ENCODE peak calls at places on chromosomes 2 and 18, in six cellular contexts. X is HTR-8/SVneo; U is hepatocyte; C is stimulated activated CD8-positive, alpha-beta memory T cell treated with anti-CD3 and anti-CD28 coated beads, Interleukin-15, amount 100 ng/mL, for 4 hours; D is AG08396; R is activated T-helper 1 cell treated with Interleukin-2 at 50 U/mL for 16 hours. H is an unnamed sample.

GRCh38 chr2:25851740-25852503 is 26.4 kb downstream of the ASXL2 start:
- DNase-seq in R (no peak), C (peak), X (peak), D (peak), U (peak), H (no peak)

GRCh38 chr2:178877874-178878273 is 70.7 kb upstream of the TTN start:
- DNase-seq in C (no peak), D (no peak), X (no peak), R (no peak), U (no peak), H (no peak)

GRCh38 chr2:157606534-157606933 is 22.1 kb downstream of the ACVR1C start:
- DNase-seq in C (no peak), R (no peak), D (no peak), U (no peak), X (no peak), H (no peak)

GRCh38 chr2:229974271-229974670 is 52.0 kb downstream of the FBXO36 start:
- DNase-seq in X (peak), D (peak), R (no peak), C (no peak), U (no peak), H (no peak)

GRCh38 chr18:23883277-23883790 is 131.2 kb upstream of the TTC39C start:
- DNase-seq in X (no peak), C (no peak), R (no peak), D (no peak), U (peak), H (no peak)

GRCh38 chr2:100427627-100428258 is 10.3 kb upstream of the CHST10 start:
- DNase-seq in X (no peak), U (peak), C (peak), R (peak), D (peak), H (peak)

GRCh38 chr2:237471457-237472186 is 15.4 kb upstream of the MLPH start:
- DNase-seq in U (peak), D (peak), R (no peak), C (no peak), X (peak), H (peak)

GRCh38 chr2:237139123-237139675 is 53.5 kb downstream of the COPS8 start:
- DNase-seq in C (no peak), U (no peak), X (no peak), D (no peak), R (no peak), H (no peak)

GRCh38 chr2:233131991-233132390 is 71.8 kb downstream of the INPP5D start:
- DNase-seq in U (no peak), R (no peak), X (no peak), C (no peak), D (no peak), H (no peak)

GRCh38 chr2:236988690-236989639 is 96.7 kb upstream of the COPS8 start:
- DNase-seq in R (no peak), X (no peak), C (no peak), U (peak), D (no peak), H (peak)

GRCh38 chr2:127401757-127402695 is 14.3 kb upstream of the MAP3K2 start:
- DNase-seq in X (no peak), D (no peak), U (no peak), C (no peak), R (no peak), H (no peak)

GRCh38 chr2:128644156-128644555 is 325.5 kb upstream of the HS6ST1 start:
- DNase-seq in X (no peak), D (no peak), U (no peak), C (no peak), R (no peak), H (peak)

GRCh38 chr18:23141022-23141999 is 6.0 kb downstream of the CABLES1 start:
- DNase-seq in R (no peak), X (no peak), D (no peak), C (no peak), U (peak), H (no peak)

GRCh38 chr2:31138037-31138962 is at the start of gene GALNT14:
- DNase-seq in C (no peak), D (peak), X (peak), R (no peak), U (peak), H (peak)

GRCh38 chr18:27040796-27041195 is 144.3 kb downstream of the CHST9 start:
- DNase-seq in D (no peak), U (no peak), X (no peak), R (no peak), C (no peak), H (no peak)

GRCh38 chr2:290090-290722 is 2.3 kb upstream of the ALKAL2 start:
- DNase-seq in X (peak), U (peak), D (peak), C (no peak), R (peak), H (peak)

GRCh38 chr18:32438173-32438572 is 32.5 kb downstream of the GAREM1 start:
- DNase-seq in C (no peak), X (no peak), R (no peak), D (no peak), U (no peak), H (no peak)

GRCh38 chr2:96536445-96537065 is at the start of gene ARID5A:
- DNase-seq in R (peak), X (peak), D (peak), C (peak), U (peak), H (peak)

GRCh38 chr2:232688201-232688600 is 8.9 kb upstream of the GIGYF2 start:
- DNase-seq in X (no peak), C (no peak), R (no peak), U (no peak), D (no peak), H (no peak)

GRCh38 chr2:1829831-1830230 is 85.5 kb upstream of the PXDN start:
- DNase-seq in U (no peak), D (no peak), X (no peak), R (no peak), C (no peak), H (no peak)

GRCh38 chr2:180647651-180648050 is 332.8 kb upstream of the UBE2E3 start:
- DNase-seq in X (no peak), C (no peak), R (no peak), U (no peak), D (no peak), H (no peak)

GRCh38 chr2:72913531-72914225 is 3.6 kb upstream of the EMX1 start:
- DNase-seq in U (no peak), X (no peak), C (no peak), D (no peak), R (no peak), H (no peak)

GRCh38 chr2:134118279-134119116 is 135.4 kb upstream of the MGAT5 start:
- DNase-seq in U (peak), D (peak), C (peak), R (peak), X (peak), H (peak)

GRCh38 chr2:240560084-240560479 is at the start of gene DUSP28:
- DNase-seq in X (peak), U (peak), C (peak), R (peak), D (peak), H (peak)

GRCh38 chr2:146927080-146927714 is 917.6 kb upstream of the ACVR2A start:
- DNase-seq in D (peak), U (peak), X (peak), R (no peak), C (no peak), H (peak)

GRCh38 chr2:88626171-88627054 is 851 bp downstream of the EIF2AK3 start:
- DNase-seq in X (peak), C (peak), D (peak), U (peak), R (peak), H (peak)

GRCh38 chr2:56204556-56204955 is 20.8 kb downstream of the CCDC85A start:
- DNase-seq in X (no peak), D (no peak), R (no peak), U (no peak), C (no peak), H (no peak)

GRCh38 chr2:7392076-7392787 is 475.0 kb downstream of the RNF144A start:
- DNase-seq in C (no peak), X (no peak), R (no peak), U (peak), D (no peak), H (no peak)

GRCh38 chr18:44325903-44326650 is 354.6 kb upstream of the SETBP1 start:
- DNase-seq in X (no peak), D (peak), C (no peak), R (no peak), U (peak), H (peak)

GRCh38 chr2:216370961-216371633 is 1.2 kb downstream of the MARCHF4 start:
- DNase-seq in D (peak), C (no peak), R (no peak), X (no peak), U (no peak), H (peak)

GRCh38 chr18:24790347-24790746 is 329.9 kb downstream of the HRH4 start:
- DNase-seq in X (no peak), U (no peak), D (no peak), C (no peak), R (no peak), H (no peak)

H was measured in neural crest cell.